ENCODE peak calls at places on chromosomes 4 and X, in eight cellular contexts. C is NCI-H2029; E is amygdala; F is HTR-8/SVneo; V is hypothalamus; L is ureter; J is activated naive CD4-positive, alpha-beta T cell treated with anti-CD3 and anti-CD28 coated beads for 36 hours; T is fibroblast of the conjunctiva. X is an unnamed sample.

GRCh38 chr4:151798678-151799416 is 38.0 kb upstream of the GATB start:
- DNase-seq in C (no peak), V (no peak), E (no peak), F (no peak), T (no peak), L (no peak), J (no peak), X (no peak)

GRCh38 chrX:74371823-74372222 is 49.5 kb upstream of the SLC16A2 start:
- DNase-seq in F (no peak), T (no peak), E (no peak), V (no peak), J (no peak), C (no peak), L (no peak), X (no peak)

GRCh38 chrX:110116581-110116980 is 113.7 kb downstream of the TMEM164 start:
- DNase-seq in F (no peak), C (no peak), E (no peak), J (no peak), V (no peak), T (no peak), L (no peak), X (no peak)

GRCh38 chrX:101079223-101079622 is 544 bp downstream of the TMEM35A start:
- DNase-seq in C (no peak), L (no peak), E (no peak), T (no peak), F (no peak), V (no peak), J (no peak), X (no peak)

GRCh38 chr4:7423801-7424552 is 10.8 kb downstream of the PSAPL1 start:
- DNase-seq in C (no peak), F (no peak), E (no peak), V (no peak), J (no peak), L (peak), T (no peak), X (no peak)

GRCh38 chrX:47321386-47321785 is 49.0 kb upstream of the ZNF157 start:
- DNase-seq in T (peak), V (peak), L (peak), F (no peak), E (peak), J (no peak), C (no peak), X (no peak)

GRCh38 chr4:100306018-100306417 is 115.8 kb upstream of the DDIT4L start:
- DNase-seq in V (no peak), J (no peak), F (no peak), E (no peak), T (no peak), C (no peak), L (no peak), X (no peak)

GRCh38 chrX:23797371-23798128 is 14.6 kb downstream of the SAT1 start:
- DNase-seq in E (no peak), V (no peak), J (no peak), L (no peak), F (no peak), C (peak), T (no peak), X (no peak)

GRCh38 chr4:176435891-176436499 is 116.2 kb downstream of the SPCS3 start:
- DNase-seq in L (no peak), T (no peak), F (no peak), V (no peak), E (no peak), J (no peak), C (no peak), X (no peak)

X was measured in NCI-H2107.